ENCODE peak calls at places on chromosome 14, in nine cellular contexts. E, W, A, I, K, M, U, G and V are unnamed samples.

GRCh38 chr14:55864890-55865655 is 253.1 kb upstream of the PELI2 start:
- DNase-seq in E (peak), W (no peak), A (no peak), I (no peak), K (no peak), M (no peak), U (no peak), G (no peak), V (no peak)

GRCh38 chr14:95011449-95012020 is 145.8 kb downstream of the DICER1 start:
- DNase-seq in E (no peak), W (no peak), A (no peak), I (no peak), K (no peak), M (no peak), U (no peak), G (no peak), V (no peak)

GRCh38 chr14:40656301-40656700 is 950.4 kb upstream of the LRFN5 start:
- DNase-seq in E (no peak), W (no peak), A (no peak), I (no peak), K (no peak), M (no peak), U (no peak), G (no peak), V (no peak)

GRCh38 chr14:23535943-23536342 is 15.6 kb downstream of the ZFHX2 start:
- DNase-seq in E (no peak), W (no peak), A (no peak), I (no peak), K (no peak), M (no peak), U (no peak), G (no peak), V (no peak)

GRCh38 chr14:94773682-94774211 is 3.8 kb upstream of the GSC start:
- DNase-seq in E (no peak), W (no peak), A (no peak), I (no peak), K (no peak), M (no peak), U (no peak), G (no peak), V (no peak)

GRCh38 chr14:96176275-96176674 is 28.4 kb upstream of the BDKRB2 start:
- DNase-seq in E (no peak), W (no peak), A (no peak), I (no peak), K (no peak), M (no peak), U (no peak), G (no peak), V (no peak)

GRCh38 chr14:26370118-26370517 is 227.7 kb downstream of the NOVA1 start:
- DNase-seq in E (no peak), W (no peak), A (no peak), I (no peak), K (no peak), M (no peak), U (no peak), G (no peak), V (no peak)

GRCh38 chr14:76956253-76957090 is 72.0 kb downstream of the IRF2BPL start:
- DNase-seq in E (no peak), W (peak), A (peak), I (peak), K (peak), M (peak), U (peak), G (peak), V (no peak)

GRCh38 chr14:92783813-92784431 is 10.2 kb upstream of the GOLGA5 start:
- DNase-seq in E (peak), W (peak), A (peak), I (no peak), K (no peak), M (no peak), U (no peak), G (no peak), V (no peak)

GRCh38 chr14:70622111-70622712 is 19.5 kb upstream of the TTC9 start:
- DNase-seq in E (peak), W (peak), A (peak), I (peak), K (no peak), M (peak), U (no peak), G (no peak), V (no peak)

GRCh38 chr14:34874386-34875030 is 652 bp downstream of the BAZ1A start:
- DNase-seq in E (peak), W (peak), A (peak), I (peak), K (peak), M (peak), U (peak), G (peak), V (no peak)

GRCh38 chr14:106662947-106663346 is 1136.6 kb downstream of the TMEM121 start:
- DNase-seq in E (no peak), W (no peak), A (no peak), I (no peak), K (no peak), M (no peak), U (no peak), G (no peak), V (no peak)

GRCh38 chr14:58864751-58865519 is 227.2 kb downstream of the DACT1 start:
- DNase-seq in E (no peak), W (no peak), A (no peak), I (no peak), K (no peak), M (no peak), U (no peak), G (no peak), V (no peak)

GRCh38 chr14:49770212-49770817 is 2.4 kb downstream of the KLHDC2 start:
- DNase-seq in E (no peak), W (peak), A (no peak), I (no peak), K (no peak), M (no peak), U (no peak), G (peak), V (no peak)

GRCh38 chr14:38835874-38836273 is 267.2 kb downstream of the SEC23A start:
- DNase-seq in E (no peak), W (no peak), A (no peak), I (no peak), K (no peak), M (no peak), U (no peak), G (no peak), V (no peak)

GRCh38 chr14:80784824-80785223 is 156.7 kb downstream of the CEP128 start:
- DNase-seq in E (no peak), W (no peak), A (no peak), I (no peak), K (no peak), M (no peak), U (no peak), G (no peak), V (no peak)

GRCh38 chr14:85058170-85058569 is 471.8 kb upstream of the FLRT2 start:
- DNase-seq in E (no peak), W (no peak), A (no peak), I (no peak), K (no peak), M (no peak), U (no peak), G (no peak), V (no peak)

GRCh38 chr14:69133206-69134125 is 19.5 kb downstream of the DCAF5 start:
- DNase-seq in E (no peak), W (peak), A (peak), I (no peak), K (no peak), M (peak), U (no peak), G (no peak), V (no peak)

GRCh38 chr14:74599201-74599809 is 12.7 kb downstream of the LTBP2 start:
- DNase-seq in E (no peak), W (no peak), A (no peak), I (no peak), K (no peak), M (no peak), U (peak), G (no peak), V (no peak)

GRCh38 chr14:44846232-44846824 is 115.4 kb downstream of the KLHL28 start:
- DNase-seq in E (peak), W (peak), A (no peak), I (no peak), K (no peak), M (peak), U (no peak), G (no peak), V (peak)

GRCh38 chr14:85532570-85532969 is 2.6 kb downstream of the FLRT2 start:
- DNase-seq in E (no peak), W (no peak), A (no peak), I (no peak), K (no peak), M (no peak), U (no peak), G (no peak), V (no peak)

GRCh38 chr14:38724621-38725020 is 378.4 kb downstream of the SEC23A start:
- DNase-seq in E (no peak), W (no peak), A (no peak), I (no peak), K (no peak), M (no peak), U (no peak), G (no peak), V (no peak)

GRCh38 chr14:95875831-95876768 is 532 bp upstream of the TUNAR start:
- DNase-seq in E (no peak), W (peak), A (no peak), I (no peak), K (no peak), M (peak), U (no peak), G (no peak), V (no peak)

GRCh38 chr14:50397461-50398196 is 948 bp upstream of the CDKL1 start:
- DNase-seq in E (peak), W (no peak), A (peak), I (no peak), K (no peak), M (no peak), U (peak), G (no peak), V (no peak)

GRCh38 chr14:41642402-41643195 is 35.9 kb downstream of the LRFN5 start:
- DNase-seq in E (no peak), W (no peak), A (no peak), I (no peak), K (no peak), M (no peak), U (no peak), G (no peak), V (no peak)